ENCODE peak calls at places on chromosomes 1 and 21, in six cellular contexts. F is Karpas-422, L is PC-3, M is neuronal stem cell, S is fibroblast of lung, V is H9. K is an unnamed sample.
A peak's percentile ranks its signal among the peaks of the same experiment; 100 is the strongest.

GRCh38 chr1:200260587-200261335 is 149.1 kb downstream of the ZNF281 start:
- DNase-seq in F (no peak), L (no peak), M (no peak), S (no peak), V (no peak), K (no peak)

GRCh38 chr21:16942703-16943102 is 570.1 kb upstream of the CXADR start:
- DNase-seq in F (no peak), L (peak; percentile 6), M (no peak), S (peak; percentile 37), V (peak; percentile 69), K (no peak)

GRCh38 chr1:155173478-155174333 is at the start of gene TRIM46:
- DNase-seq in F (peak; percentile 95), L (peak; percentile 54), M (peak; percentile 66), S (peak; percentile 55), V (peak; percentile 81), K (peak; percentile 79)

GRCh38 chr1:2612591-2613365 is 20.0 kb downstream of the MMEL1 start:
- DNase-seq in F (no peak), L (no peak), M (no peak), S (no peak), V (no peak), K (no peak)

GRCh38 chr1:68202239-68202832 is 30.0 kb downstream of the WLS start:
- DNase-seq in F (no peak), L (peak; percentile 64), M (no peak), S (peak; percentile 32), V (no peak), K (no peak)

GRCh38 chr1:186750250-186750649 is 70.0 kb upstream of the PTGS2 start:
- DNase-seq in F (no peak), L (peak; percentile 3), M (no peak), S (no peak), V (no peak), K (no peak)

GRCh38 chr1:10635385-10635896 is 160.7 kb downstream of the PEX14 start:
- DNase-seq in F (no peak), L (peak; percentile 79), M (no peak), S (peak; percentile 20), V (no peak), K (no peak)

GRCh38 chr1:100627936-100628335 is 90.0 kb downstream of the GPR88 start:
- DNase-seq in F (no peak), L (no peak), M (no peak), S (no peak), V (no peak), K (no peak)

GRCh38 chr1:206012086-206012859 is 9.1 kb upstream of the RAB7B start:
- DNase-seq in F (peak; percentile 92), L (no peak), M (no peak), S (no peak), V (peak; percentile 65), K (peak; percentile 84)

GRCh38 chr1:227316941-227317540 is 1.3 kb downstream of the CDC42BPA start:
- DNase-seq in F (no peak), L (peak; percentile 55), M (no peak), S (peak; percentile 36), V (no peak), K (no peak)

GRCh38 chr1:117570988-117571409 is 34.8 kb upstream of the TENT5C start:
- DNase-seq in F (no peak), L (peak; percentile 83), M (no peak), S (no peak), V (peak; percentile 52), K (no peak)

GRCh38 chr1:115668579-115668978 is 26.8 kb downstream of the VANGL1 start:
- DNase-seq in F (no peak), L (peak; percentile 60), M (no peak), S (peak; percentile 54), V (no peak), K (peak; percentile 31)

GRCh38 chr1:113692342-113692741 is 66.9 kb downstream of the PHTF1 start:
- DNase-seq in F (no peak), L (no peak), M (no peak), S (no peak), V (no peak), K (no peak)

GRCh38 chr1:18972991-18973390 is 16.5 kb upstream of the IFFO2 start:
- DNase-seq in F (no peak), L (no peak), M (no peak), S (no peak), V (no peak), K (no peak)

GRCh38 chr1:38030596-38031512 is 15.7 kb downstream of the POU3F1 start:
- DNase-seq in F (no peak), L (no peak), M (no peak), S (no peak), V (no peak), K (no peak)

GRCh38 chr1:175338447-175339135 is 146.0 kb upstream of the KIAA0040 start:
- DNase-seq in F (peak; percentile 88), L (peak; percentile 46), M (no peak), S (no peak), V (peak; percentile 85), K (peak; percentile 50)

GRCh38 chr1:226656201-226656600 is 82.9 kb downstream of the ITPKB start:
- DNase-seq in F (peak; percentile 70), L (no peak), M (no peak), S (no peak), V (no peak), K (no peak)

GRCh38 chr1:179369751-179370341 is 4.1 kb downstream of the AXDND1 start:
- DNase-seq in F (peak; percentile 89), L (peak; percentile 82), M (peak; percentile 36), S (peak; percentile 86), V (no peak), K (peak; percentile 46)

GRCh38 chr21:44485254-44485793 is 30.0 kb downstream of the LRRC3 start:
- DNase-seq in F (peak; percentile 70), L (no peak), M (peak; percentile 29), S (peak; percentile 17), V (peak; percentile 94), K (no peak)

GRCh38 chr1:64320899-64321624 is 117.6 kb downstream of the UBE2U start:
- DNase-seq in F (no peak), L (no peak), M (no peak), S (peak; percentile 91), V (no peak), K (no peak)

GRCh38 chr1:1783320-1783719 is 5.0 kb upstream of the NADK start:
- DNase-seq in F (no peak), L (no peak), M (no peak), S (no peak), V (peak; percentile 35), K (no peak)

GRCh38 chr1:50426702-50427085 is 3.5 kb upstream of the DMRTA2 start:
- DNase-seq in F (no peak), L (no peak), M (no peak), S (no peak), V (no peak), K (no peak)

GRCh38 chr1:59406437-59407164 is 109.7 kb downstream of the FGGY start:
- DNase-seq in F (no peak), L (no peak), M (no peak), S (no peak), V (no peak), K (no peak)

GRCh38 chr1:59409525-59409924 is 112.6 kb downstream of the FGGY start:
- DNase-seq in F (no peak), L (no peak), M (no peak), S (no peak), V (no peak), K (no peak)

GRCh38 chr1:59410457-59410856 is 113.6 kb downstream of the FGGY start:
- DNase-seq in F (no peak), L (no peak), M (no peak), S (no peak), V (no peak), K (no peak)

GRCh38 chr1:59409986-59410385 is 113.1 kb downstream of the FGGY start:
- DNase-seq in F (no peak), L (no peak), M (no peak), S (no peak), V (no peak), K (no peak)

DNA sequence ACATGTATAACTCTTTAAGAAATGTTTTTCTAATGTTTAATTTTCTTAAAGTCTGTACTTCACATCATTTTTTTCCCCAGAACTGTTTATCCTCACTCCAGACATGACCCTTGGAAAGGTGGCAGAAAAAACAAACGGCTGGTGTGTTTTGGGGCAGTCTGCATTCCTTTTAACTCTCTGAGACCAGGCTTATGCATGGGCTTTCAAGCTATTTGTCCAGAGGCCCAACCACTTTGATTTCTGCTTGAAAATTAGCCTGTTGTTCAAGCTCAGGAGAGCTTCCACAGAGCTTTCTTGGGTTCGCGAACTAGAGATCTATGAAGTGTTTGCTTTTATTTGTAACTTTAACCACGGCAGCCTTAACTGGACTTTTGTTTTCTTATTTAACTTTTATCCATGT is 111.7 kb downstream of the FGGY start:
- DNase-seq in F (no peak), L (no peak), M (no peak), S (peak; percentile 61), V (no peak), K (no peak)
- H3K4me2 ChIP-seq in F (no peak overlapping the region), L (no peak overlapping the region), M (no peak overlapping the region), S (no peak overlapping the region), V (no peak overlapping the region), K (no peak overlapping the region)

GRCh38 chr1:230146709-230147108 is 79.7 kb downstream of the GALNT2 start:
- DNase-seq in F (no peak), L (no peak), M (no peak), S (no peak), V (no peak), K (no peak)

GRCh38 chr1:230148194-230148581 is 81.2 kb downstream of the GALNT2 start:
- DNase-seq in F (no peak), L (no peak), M (no peak), S (no peak), V (no peak), K (no peak)

GRCh38 chr1:230149751-230150584 is 82.9 kb downstream of the GALNT2 start:
- DNase-seq in F (no peak), L (no peak), M (no peak), S (no peak), V (no peak), K (no peak)

GRCh38 chr1:230147253-230148193 is 80.5 kb downstream of the GALNT2 start:
- DNase-seq in F (no peak), L (no peak), M (no peak), S (no peak), V (no peak), K (no peak)

GRCh38 chr1:230148768-230149469 is 81.9 kb downstream of the GALNT2 start:
- DNase-seq in F (no peak), L (no peak), M (no peak), S (no peak), V (no peak), K (no peak)
- H3K27ac ChIP-seq in F (no peak overlapping the region), L (no peak overlapping the region), M (no peak overlapping the region), S (no peak overlapping the region), V (no peak overlapping the region), K (peak overlapping the region; percentile 46)

DNA sequence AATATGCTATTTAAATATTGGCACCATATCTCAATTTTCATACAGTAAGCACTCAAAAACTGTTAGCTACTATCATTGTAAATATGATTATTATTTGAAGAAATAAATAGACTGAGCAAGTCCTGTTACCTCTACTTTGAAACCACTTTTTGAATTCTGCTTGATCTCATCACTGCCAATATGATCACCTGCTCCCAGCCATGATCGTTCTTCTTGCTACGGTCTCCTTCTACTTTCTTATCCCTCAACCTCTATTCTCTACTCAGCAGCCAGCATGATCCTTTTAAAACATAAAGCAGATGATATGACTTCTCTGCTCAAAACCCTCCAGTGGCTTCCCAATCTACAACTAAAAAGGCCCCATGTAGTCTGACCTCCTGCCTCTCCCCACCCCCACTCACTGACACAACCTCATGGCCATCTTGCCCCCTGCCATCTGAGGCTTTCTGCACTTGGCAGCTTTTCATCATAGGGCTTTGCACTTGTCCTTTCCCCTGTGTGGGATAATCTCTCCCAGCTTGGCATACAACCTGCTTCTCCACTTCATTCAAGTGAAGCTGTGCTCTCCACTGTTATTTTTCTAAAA is 27.2 kb downstream of the CD34 start:
- DNase-seq in F (no peak), L (no peak), M (no peak), S (no peak), V (no peak), K (no peak)
- H2AFZ ChIP-seq in F (peak overlapping the region; percentile 62), L (no peak overlapping the region), M (no peak overlapping the region), S (no peak overlapping the region), V (no peak overlapping the region), K (peak overlapping the region; percentile 67)

GRCh38 chr1:89896105-89896942 is 75.5 kb downstream of the LRRC8D start:
- DNase-seq in F (no peak), L (no peak), M (no peak), S (no peak), V (no peak), K (no peak)
- H3K4me2 ChIP-seq in F (no peak overlapping the region), L (no peak overlapping the region), M (no peak overlapping the region), S (no peak overlapping the region), V (no peak overlapping the region), K (no peak overlapping the region)